ENCODE peak calls at places on chromosomes 3 and 15, in ten cellular contexts. P is heart right ventricle; J is HCT116; N is GM23338; F is transverse colon; H is tibial nerve; Q is hepatocyte; Z is CD8-positive, alpha-beta T cell; O is endothelial cell of umbilical vein; S is lower lobe of right lung. G is an unnamed sample. For H3K4me1, the result is how much of the 10 kb centered on the place peaks cover.

GRCh38 chr15:63752075-63752684 is 81.6 kb downstream of the HERC1 start:
- DNase-seq in P (peak), J (peak), N (peak), F (peak), H (no peak), Q (peak), Z (no peak), O (peak), S (no peak), G (peak)

GRCh38 chr3:94066829-94067470 is 4.1 kb downstream of the NSUN3 start:
- DNase-seq in P (no peak), J (no peak), N (no peak), F (no peak), H (no peak), Q (no peak), Z (no peak), O (peak), S (no peak), G (no peak)

GRCh38 chr15:88618686-88619085 is 2.5 kb upstream of the AEN start:
- DNase-seq in P (no peak), J (no peak), N (no peak), F (no peak), H (no peak), Q (no peak), Z (no peak), O (no peak), S (no peak), G (no peak)

GRCh38 chr3:18667552-18667951 is 242.4 kb upstream of the SATB1 start:
- DNase-seq in P (no peak), J (no peak), N (no peak), F (no peak), H (no peak), Q (no peak), Z (no peak), O (no peak), S (no peak), G (no peak)

GRCh38 chr3:124346487-124346886 is 354.6 kb upstream of the ROPN1 start:
- DNase-seq in P (no peak), J (no peak), N (no peak), F (no peak), H (no peak), Q (no peak), Z (no peak), O (no peak), S (no peak), G (no peak)

GRCh38 chr15:95300958-95301357 is 1029.5 kb upstream of the NR2F2 start:
- DNase-seq in P (no peak), J (no peak), N (no peak), F (no peak), H (no peak), Q (no peak), Z (no peak), O (peak), S (no peak), G (no peak)

GRCh38 chr15:68517285-68517711 is 61.5 kb upstream of the CORO2B start:
- DNase-seq in P (no peak), J (no peak), N (peak), F (no peak), H (no peak), Q (no peak), Z (no peak), O (no peak), S (no peak), G (no peak)

GRCh38 chr3:137792633-137793271 is 28.6 kb downstream of the SOX14 start:
- DNase-seq in P (no peak), J (peak), N (peak), F (no peak), H (no peak), Q (peak), Z (no peak), O (no peak), S (peak), G (no peak)

GRCh38 chr15:41607033-41607432 is 48.0 kb downstream of the TYRO3 start:
- DNase-seq in P (no peak), J (no peak), N (no peak), F (no peak), H (no peak), Q (peak), Z (no peak), O (peak), S (no peak), G (no peak)

GRCh38 chr3:139533781-139534443 is 5.6 kb downstream of the RBP1 start:
- DNase-seq in P (peak), J (peak), N (no peak), F (no peak), H (no peak), Q (peak), Z (no peak), O (peak), S (no peak), G (no peak)

GRCh38 chr3:138824114-138824506 is 10.6 kb downstream of the PIK3CB start:
- DNase-seq in P (no peak), J (no peak), N (peak), F (no peak), H (no peak), Q (no peak), Z (no peak), O (no peak), S (no peak), G (no peak)

GRCh38 chr15:66946578-66947164 is 118.7 kb upstream of the SMAD3 start:
- DNase-seq in P (peak), J (peak), N (peak), F (peak), H (peak), Q (peak), Z (peak), O (peak), S (peak), G (no peak)

GRCh38 chr15:59221479-59221878 is 14.8 kb downstream of the LDHAL6B start:
- DNase-seq in P (no peak), J (no peak), N (no peak), F (no peak), H (no peak), Q (no peak), Z (no peak), O (no peak), S (no peak), G (no peak)

DNA sequence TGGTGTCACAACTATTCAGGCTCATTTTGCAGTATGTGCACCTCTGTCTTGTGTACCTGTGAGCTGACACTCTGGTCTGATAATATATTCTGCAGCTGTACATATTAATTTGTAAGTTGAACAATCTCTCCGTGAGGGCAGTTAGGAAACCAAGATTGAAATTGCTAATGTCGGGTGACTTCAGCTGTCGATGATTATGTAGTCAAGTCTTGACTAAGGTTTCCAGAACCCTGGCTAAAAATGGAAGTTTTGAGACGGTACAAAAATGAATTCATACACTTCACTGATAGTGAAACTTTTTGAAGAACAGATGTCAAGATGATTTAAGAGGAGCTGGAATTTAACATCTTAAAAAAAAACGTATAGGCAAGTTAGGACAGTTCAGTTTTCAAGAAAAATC is 196.8 kb upstream of the ICE2 start:
- DNase-seq in P (no peak), J (no peak), N (no peak), F (no peak), H (no peak), Q (no peak), Z (no peak), O (no peak), S (no peak), G (no peak)
- H3K4me1 ChIP-seq in P (under half), J (under half), N (under half), F (under half), H (under half), Q (under half), Z (under half), O (under half), S (under half), G (under half)

GRCh38 chr3:150747909-150748568 is 14.9 kb downstream of the SIAH2 start:
- DNase-seq in P (no peak), J (no peak), N (no peak), F (no peak), H (no peak), Q (no peak), Z (no peak), O (no peak), S (no peak), G (no peak)

GRCh38 chr3:150749218-150749617 is 13.8 kb downstream of the SIAH2 start:
- DNase-seq in P (no peak), J (no peak), N (no peak), F (no peak), H (no peak), Q (no peak), Z (no peak), O (no peak), S (no peak), G (no peak)

GRCh38 chr3:150745832-150746231 is 17.1 kb downstream of the SIAH2 start:
- DNase-seq in P (no peak), J (no peak), N (no peak), F (no peak), H (no peak), Q (no peak), Z (no peak), O (no peak), S (no peak), G (no peak)

GRCh38 chr3:150748648-150749047 is 14.3 kb downstream of the SIAH2 start:
- DNase-seq in P (no peak), J (no peak), N (no peak), F (no peak), H (no peak), Q (no peak), Z (no peak), O (no peak), S (no peak), G (no peak)

DNA sequence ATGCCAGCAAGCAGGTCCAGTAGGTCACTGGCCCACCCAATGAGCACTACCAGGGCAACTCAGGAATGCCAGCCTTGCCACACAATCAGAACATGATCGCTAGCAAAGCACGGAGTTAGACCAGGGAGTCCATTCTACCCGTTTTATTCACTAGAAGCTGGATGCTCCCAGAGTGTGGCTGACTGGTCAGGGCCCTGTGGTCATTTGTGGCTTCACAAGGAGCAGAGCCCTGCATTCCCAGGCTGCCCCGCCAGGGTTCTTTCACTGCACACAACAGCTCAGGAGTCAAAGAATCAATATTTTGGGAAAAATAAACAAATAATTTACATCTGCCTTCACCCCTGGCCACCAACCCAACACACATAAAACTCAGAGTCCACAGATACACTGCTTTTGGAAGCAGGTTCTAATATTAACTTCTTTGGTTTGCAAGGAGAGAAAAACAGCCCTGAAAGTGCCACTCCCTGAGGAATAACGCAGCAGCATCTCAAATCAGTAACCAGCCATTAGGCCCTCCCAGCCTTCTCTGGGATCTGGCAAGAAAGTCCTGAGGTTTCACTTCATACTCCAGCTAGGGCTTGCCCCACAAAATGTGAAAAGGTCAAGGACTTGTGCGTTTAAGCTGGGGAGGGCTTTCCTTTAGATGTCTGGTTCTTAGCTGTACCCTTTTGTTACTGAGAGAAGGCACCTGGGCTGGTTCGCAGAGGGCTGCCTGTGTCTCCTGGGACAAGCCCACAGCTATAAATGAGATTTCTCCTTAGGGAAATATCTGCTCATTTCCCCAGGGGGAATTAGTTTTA is 16.0 kb downstream of the SIAH2 start:
- DNase-seq in P (no peak), J (no peak), N (no peak), F (no peak), H (no peak), Q (no peak), Z (no peak), O (no peak), S (no peak), G (no peak)
- H3K27ac ChIP-seq in P (no peak), J (no peak), N (no peak), F (peak), H (no peak), Q (peak), Z (no peak), O (no peak), S (no peak), G (no peak)

GRCh38 chr15:75921732-75922703 is 18.3 kb downstream of the FBXO22 start:
- DNase-seq in P (peak), J (peak), N (peak), F (peak), H (peak), Q (peak), Z (no peak), O (peak), S (no peak), G (no peak)

GRCh38 chr15:75918135-75918534 is 14.5 kb downstream of the FBXO22 start:
- DNase-seq in P (no peak), J (no peak), N (no peak), F (no peak), H (no peak), Q (no peak), Z (no peak), O (no peak), S (no peak), G (no peak)

GRCh38 chr15:75920079-75920478 is 16.4 kb downstream of the FBXO22 start:
- DNase-seq in P (no peak), J (no peak), N (no peak), F (no peak), H (no peak), Q (no peak), Z (no peak), O (no peak), S (no peak), G (no peak)

DNA sequence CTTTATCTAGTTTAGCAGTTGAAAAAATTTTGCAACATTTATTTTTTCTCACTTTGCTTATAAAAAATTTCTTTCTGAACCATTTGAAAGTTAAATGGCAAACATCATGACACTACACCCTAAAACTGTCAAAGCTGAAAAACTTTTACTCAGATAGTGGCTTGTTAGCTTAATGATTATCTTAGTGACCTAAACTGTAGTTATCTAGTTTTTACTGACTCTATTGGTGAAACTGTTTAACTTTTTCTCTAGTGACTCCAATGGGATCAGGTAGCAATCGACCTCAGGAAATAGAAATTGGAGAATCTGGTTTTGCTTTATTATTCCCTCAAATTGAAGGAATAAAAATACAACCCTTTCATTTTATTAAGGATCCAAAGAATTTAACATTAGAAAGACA is 13.3 kb downstream of the FBXO22 start:
- DNase-seq in P (no peak), J (no peak), N (no peak), F (no peak), H (no peak), Q (no peak), Z (no peak), O (no peak), S (no peak), G (no peak)
- H3K4me1 ChIP-seq in P (under half), J (under half), N (under half), F (under half), H (under half), Q (under half), Z (under half), O (under half), S (under half), G (under half)

GRCh38 chr3:172515130-172515918 is 7.9 kb downstream of the TNFSF10 start:
- DNase-seq in P (no peak), J (no peak), N (no peak), F (no peak), H (no peak), Q (no peak), Z (no peak), O (peak), S (no peak), G (no peak)
- H3K27ac ChIP-seq in P (peak), J (no peak), N (no peak), F (peak), H (peak), Q (no peak), Z (no peak), O (no peak), S (peak), G (no peak)

GRCh38 chr3:173799073-173799830 is 401.7 kb downstream of the NLGN1 start:
- DNase-seq in P (no peak), J (no peak), N (no peak), F (no peak), H (no peak), Q (no peak), Z (no peak), O (no peak), S (no peak), G (no peak)

GRCh38 chr3:173793963-173794362 is 396.4 kb downstream of the NLGN1 start:
- DNase-seq in P (no peak), J (no peak), N (no peak), F (no peak), H (no peak), Q (no peak), Z (no peak), O (no peak), S (no peak), G (no peak)

GRCh38 chr3:173800154-173800553 is 402.6 kb downstream of the NLGN1 start:
- DNase-seq in P (no peak), J (no peak), N (peak), F (no peak), H (no peak), Q (no peak), Z (no peak), O (no peak), S (no peak), G (no peak)

DNA sequence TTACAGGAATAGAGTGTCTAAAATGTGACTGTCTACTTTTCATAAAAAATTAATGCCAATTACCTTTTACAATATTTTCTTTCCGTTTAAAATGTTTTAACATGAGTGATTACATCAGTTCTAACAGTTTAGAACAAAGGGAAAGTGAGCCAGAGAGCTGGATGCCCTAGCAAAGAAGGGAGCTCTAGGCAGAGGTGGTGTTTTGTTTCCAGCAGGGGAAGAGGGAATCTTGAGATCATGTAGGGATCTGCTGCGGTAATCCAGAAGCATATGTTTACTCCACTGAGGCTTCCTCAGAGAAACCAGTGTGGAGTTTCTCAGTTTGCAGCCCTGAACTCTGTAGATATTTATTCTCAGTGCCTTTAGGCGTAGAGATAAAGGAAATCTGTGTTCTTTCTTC is 399.3 kb downstream of the NLGN1 start:
- DNase-seq in P (no peak), J (no peak), N (peak), F (no peak), H (no peak), Q (no peak), Z (no peak), O (no peak), S (no peak), G (no peak)
- H3K4me1 ChIP-seq in P (under half), J (under half), N (half or more), F (under half), H (under half), Q (under half), Z (under half), O (under half), S (under half), G (under half)

GRCh38 chr15:97708252-97708651 is 252.3 kb upstream of the ARRDC4 start:
- DNase-seq in P (no peak), J (no peak), N (no peak), F (no peak), H (no peak), Q (no peak), Z (no peak), O (no peak), S (no peak), G (no peak)
- H3K27ac ChIP-seq in P (no peak), J (no peak), N (no peak), F (peak), H (no peak), Q (no peak), Z (no peak), O (no peak), S (no peak), G (no peak)

GRCh38 chr15:73483053-73483452 is 40.1 kb downstream of the REC114 start:
- DNase-seq in P (no peak), J (no peak), N (no peak), F (no peak), H (no peak), Q (no peak), Z (no peak), O (no peak), S (no peak), G (no peak)
- H3K4me1 ChIP-seq in P (under half), J (under half), N (under half), F (under half), H (under half), Q (under half), Z (under half), O (under half), S (under half), G (under half)

GRCh38 chr3:13272831-13273603 is 147.1 kb downstream of the NUP210 start:
- DNase-seq in P (no peak), J (no peak), N (no peak), F (no peak), H (no peak), Q (no peak), Z (no peak), O (no peak), S (peak), G (no peak)
- H3K27ac ChIP-seq in P (no peak), J (no peak), N (no peak), F (no peak), H (no peak), Q (no peak), Z (no peak), O (no peak), S (no peak), G (no peak)

GRCh38 chr3:34256021-34256420 is 457.6 kb downstream of the PDCD6IP start:
- DNase-seq in P (no peak), J (no peak), N (no peak), F (no peak), H (no peak), Q (peak), Z (no peak), O (no peak), S (no peak), G (no peak)

GRCh38 chr3:34260266-34260990 is 462.0 kb downstream of the PDCD6IP start:
- DNase-seq in P (peak), J (peak), N (peak), F (peak), H (peak), Q (peak), Z (no peak), O (peak), S (peak), G (no peak)

GRCh38 chr3:34258271-34259015 is 460.0 kb downstream of the PDCD6IP start:
- DNase-seq in P (no peak), J (no peak), N (peak), F (no peak), H (no peak), Q (no peak), Z (no peak), O (no peak), S (no peak), G (no peak)

GRCh38 chr3:34254285-34254684 is 455.9 kb downstream of the PDCD6IP start:
- DNase-seq in P (no peak), J (no peak), N (peak), F (no peak), H (no peak), Q (no peak), Z (no peak), O (no peak), S (no peak), G (no peak)

DNA sequence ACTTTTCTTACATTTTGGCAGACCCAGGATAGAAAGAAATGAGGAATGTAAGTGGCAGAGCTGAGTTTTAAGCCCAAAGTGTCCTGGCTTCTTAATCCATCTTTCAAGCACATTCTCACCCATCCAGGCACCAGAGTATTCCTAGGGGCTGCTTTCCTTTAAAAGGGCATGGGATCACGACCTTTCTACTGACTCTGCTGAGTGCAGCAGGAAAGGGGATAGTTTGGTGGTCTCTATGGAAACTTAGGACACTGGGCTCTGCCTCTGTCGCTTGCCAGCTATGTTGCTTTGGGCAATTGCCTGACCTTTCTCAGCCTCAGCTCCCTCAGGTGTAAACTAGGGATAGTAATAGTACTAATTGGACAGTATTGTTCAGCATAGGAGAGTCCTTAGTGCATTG is 458.4 kb downstream of the PDCD6IP start:
- DNase-seq in P (no peak), J (no peak), N (no peak), F (no peak), H (no peak), Q (no peak), Z (no peak), O (no peak), S (no peak), G (no peak)
- H3K4me1 ChIP-seq in P (under half), J (under half), N (under half), F (under half), H (under half), Q (under half), Z (under half), O (under half), S (under half), G (under half)